ENCODE peak calls at places on chromosomes 12 and 14, in four cellular contexts. H is EH; U is stimulated activated CD4-positive, alpha-beta T cell treated with anti-CD3 and anti-CD28 coated beads, Interleukin-15, amount 100 ng/mL, for 1 hour; L is SHP77 treated with DMSO at 0.1 percent for 48 hours. B is an unnamed sample.

GRCh38 chr14:95063391-95063790 is 93.9 kb downstream of the DICER1 start:
- DNase-seq in L (no peak), H (no peak), U (no peak), B (no peak)

GRCh38 chr12:46386877-46387629 is 14.5 kb upstream of the SLC38A2 start:
- DNase-seq in H (peak), U (no peak), L (peak), B (peak)

GRCh38 chr12:103665971-103666370 is 78.9 kb downstream of the STAB2 start:
- DNase-seq in L (no peak), H (no peak), U (no peak), B (no peak)

GRCh38 chr14:50859296-50859624 is 12.6 kb upstream of the ABHD12B start:
- DNase-seq in U (no peak), L (no peak), H (no peak), B (no peak)

GRCh38 chr14:77116194-77116817 is 18.2 kb downstream of the CIPC start:
- DNase-seq in L (no peak), H (no peak), U (no peak), B (no peak)

GRCh38 chr14:89849931-89850330 is 104.6 kb downstream of the EFCAB11 start:
- DNase-seq in H (peak), L (no peak), U (no peak), B (no peak)

GRCh38 chr12:2064078-2064507 is 11.3 kb downstream of the CACNA1C start:
- DNase-seq in U (no peak), L (no peak), H (peak), B (no peak)

GRCh38 chr12:31819427-31819826 is 90.6 kb upstream of the AMN1 start:
- DNase-seq in U (no peak), H (no peak), L (no peak), B (no peak)

GRCh38 chr12:6276247-6276887 is 34.1 kb upstream of the PLEKHG6 start:
- DNase-seq in U (no peak), L (no peak), H (no peak), B (no peak)

GRCh38 chr14:39029789-39030188 is 73.2 kb downstream of the SEC23A start:
- DNase-seq in H (no peak), L (no peak), U (no peak), B (no peak)

GRCh38 chr12:39935275-39935674 is 170.6 kb downstream of the SLC2A13 start:
- DNase-seq in U (no peak), H (peak), L (no peak), B (no peak)

GRCh38 chr12:2894961-2895360 is 4.3 kb downstream of the TULP3 start:
- DNase-seq in U (no peak), H (peak), L (no peak), B (no peak)

GRCh38 chr12:77120156-77120555 is 54.8 kb upstream of the E2F7 start:
- DNase-seq in H (peak), U (no peak), L (no peak), B (no peak)

GRCh38 chr12:110180591-110181005 is 56.4 kb downstream of the IFT81 start:
- DNase-seq in H (peak), U (no peak), L (no peak), B (no peak)

GRCh38 chr14:38948171-38948570 is 154.9 kb downstream of the SEC23A start:
- DNase-seq in U (no peak), H (peak), L (no peak), B (no peak)

GRCh38 chr12:130227641-130228040 is 65.4 kb downstream of the FZD10 start:
- DNase-seq in L (no peak), U (no peak), H (no peak), B (no peak)

GRCh38 chr12:132222096-132222807 is 78.0 kb downstream of the NOC4L start:
- DNase-seq in U (no peak), H (peak), L (no peak), B (peak)

GRCh38 chr12:87575906-87576305 is 453.3 kb downstream of the C12orf50 start:
- DNase-seq in L (no peak), U (no peak), H (no peak), B (no peak)

B was measured in stimulated activated naive B cell treated with anti-CD40 and anti-IgM and Interleukin-4, amounts not matched to agents 10 μg/mL and 1 μg/mL and 100 μg/mL, for 72 hours.